ENCODE peak calls at places on chromosome 21, in five cellular contexts. E, B, K, U and H are unnamed samples.

GRCh38 chr21:36818051-36818450 is 119.1 kb downstream of the SIM2 start:
- DNase-seq in E (no peak), B (no peak), K (no peak), U (no peak), H (no peak)

GRCh38 chr21:44539991-44540666 is at the start of gene KRTAP10-1:
- DNase-seq in E (no peak), B (no peak), K (no peak), U (no peak), H (no peak)

GRCh38 chr21:14557413-14557812 is 11.3 kb upstream of the SAMSN1 start:
- DNase-seq in E (no peak), B (no peak), K (no peak), U (no peak), H (no peak)

GRCh38 chr21:14438204-14438603 is 55.3 kb upstream of the HSPA13 start:
- DNase-seq in E (no peak), B (no peak), K (no peak), U (no peak), H (no peak)

GRCh38 chr21:43600642-43601397 is 58.5 kb downstream of the HSF2BP start:
- DNase-seq in E (no peak), B (no peak), K (peak), U (no peak), H (peak)

GRCh38 chr21:38768385-38769071 is 37.2 kb upstream of the ETS2 start:
- DNase-seq in E (no peak), B (no peak), K (no peak), U (no peak), H (peak)

GRCh38 chr21:39954570-39954969 is 87.3 kb downstream of the PCP4 start:
- DNase-seq in E (no peak), B (no peak), K (no peak), U (no peak), H (no peak)

GRCh38 chr21:26846036-26846931 is 1.1 kb upstream of the ADAMTS1 start:
- DNase-seq in E (no peak), B (no peak), K (peak), U (no peak), H (peak)

GRCh38 chr21:27034796-27035195 is 67.9 kb upstream of the ADAMTS5 start:
- DNase-seq in E (no peak), B (no peak), K (no peak), U (no peak), H (no peak)

GRCh38 chr21:31394309-31394708 is 50.2 kb upstream of the TIAM1 start:
- DNase-seq in E (no peak), B (no peak), K (no peak), U (no peak), H (no peak)

GRCh38 chr21:28069446-28069845 is 923.2 kb downstream of the LTN1 start:
- DNase-seq in E (no peak), B (no peak), K (no peak), U (no peak), H (peak)

GRCh38 chr21:31908106-31909031 is 35.5 kb downstream of the HUNK start:
- DNase-seq in E (no peak), B (peak), K (no peak), U (no peak), H (peak)

GRCh38 chr21:33751120-33751519 is 108.8 kb downstream of the ITSN1 start:
- DNase-seq in E (peak), B (no peak), K (no peak), U (no peak), H (peak)

GRCh38 chr21:33752260-33752659 is 110.0 kb downstream of the ITSN1 start:
- DNase-seq in E (no peak), B (no peak), K (no peak), U (no peak), H (no peak)

GRCh38 chr21:33751533-33751932 is 109.2 kb downstream of the ITSN1 start:
- DNase-seq in E (no peak), B (no peak), K (no peak), U (no peak), H (no peak)

GRCh38 chr21:33754493-33754892 is 112.2 kb downstream of the ITSN1 start:
- DNase-seq in E (no peak), B (no peak), K (no peak), U (no peak), H (no peak)

GRCh38 chr21:33755354-33755753 is 113.1 kb downstream of the ITSN1 start:
- DNase-seq in E (no peak), B (no peak), K (no peak), U (no peak), H (no peak)
- H3K27ac ChIP-seq in E (no peak), B (no peak), K (no peak), U (no peak), H (no peak)

GRCh38 chr21:15875286-15875685 is 145.5 kb downstream of the USP25 start:
- DNase-seq in E (no peak), B (no peak), K (no peak), U (no peak), H (no peak)
- TF ChIP-seq MXI1 in E (no peak), B (no peak), K (no peak), U (no peak), H (no peak)

GRCh38 chr21:35579520-35580293 is 480.6 kb downstream of the SETD4 start:
- DNase-seq in E (no peak), B (no peak), K (no peak), U (no peak), H (peak)
- H3K27ac ChIP-seq in E (no peak), B (no peak), K (no peak), U (no peak), H (no peak)

GRCh38 chr21:45543710-45544448 is 1.6 kb upstream of the SLC19A1 start:
- DNase-seq in E (no peak), B (no peak), K (peak), U (no peak), H (no peak)
- TF ChIP-seq MXI1 in E (no peak), B (no peak), K (no peak), U (no peak), H (no peak)

GRCh38 chr21:41965447-41966340 is 11.9 kb upstream of the C2CD2 start:
- DNase-seq in E (no peak), B (no peak), K (no peak), U (no peak), H (no peak)
- H3K27ac ChIP-seq in E (no peak), B (no peak), K (no peak), U (no peak), H (no peak)

GRCh38 chr21:16072176-16072575 is 342.4 kb downstream of the USP25 start:
- DNase-seq in E (no peak), B (no peak), K (no peak), U (no peak), H (no peak)

GRCh38 chr21:16073571-16073970 is 343.8 kb downstream of the USP25 start:
- DNase-seq in E (no peak), B (no peak), K (no peak), U (no peak), H (no peak)

GRCh38 chr21:16071082-16071481 is 341.3 kb downstream of the USP25 start:
- DNase-seq in E (no peak), B (no peak), K (peak), U (no peak), H (no peak)

GRCh38 chr21:16071761-16072160 is 342.0 kb downstream of the USP25 start:
- DNase-seq in E (no peak), B (no peak), K (no peak), U (no peak), H (no peak)

DNA sequence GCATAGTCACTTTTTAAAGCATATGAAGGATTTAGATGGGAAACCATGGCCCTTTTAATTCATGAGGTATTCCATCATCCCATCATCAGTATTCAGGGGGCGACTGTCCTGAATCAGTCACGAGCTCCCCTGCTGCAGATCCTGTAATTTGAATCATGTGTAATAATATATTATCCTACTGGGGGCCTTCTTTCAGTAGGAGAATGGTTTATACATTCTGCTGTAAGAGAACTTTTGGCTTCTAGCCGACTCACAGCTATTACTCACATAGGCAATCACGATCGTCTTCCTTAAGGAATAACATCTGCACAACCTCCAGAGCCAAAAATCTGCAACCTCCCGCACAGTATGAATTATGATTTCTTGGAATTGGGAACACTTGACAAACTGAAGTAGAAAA is 342.9 kb downstream of the USP25 start:
- DNase-seq in E (no peak), B (no peak), K (no peak), U (no peak), H (peak)
- TF ChIP-seq MXI1 in E (no peak), B (no peak), K (no peak), U (no peak), H (no peak)

GRCh38 chr21:33057385-33057940 is 12.5 kb upstream of the OLIG1 start:
- DNase-seq in E (no peak), B (no peak), K (no peak), U (no peak), H (no peak)
- H3K27ac ChIP-seq in E (no peak), B (no peak), K (no peak), U (no peak), H (no peak)